ENCODE peak calls at places on chromosomes 12 and 14, in nine cellular contexts. One of them, this sample, is unnamed.

GRCh38 chr12:129901256-129901655 is 2.6 kb downstream of the TMEM132D start:
- DNase-seq in CD8-positive, alpha-beta T cell: no peak
- DNase-seq in HFF-Myc: no peak
- DNase-seq in left ventricle myocardium inferior: no peak
- DNase-seq in IMR-90: no peak
- DNase-seq in CD8-positive, alpha-beta memory T cell: no peak
- DNase-seq in foreskin fibroblast: no peak
- DNase-seq in aorta: no peak
- DNase-seq in GM23248: peak; percentile 10
- DNase-seq in this sample: no peak

GRCh38 chr12:67524861-67525499 is 123.6 kb upstream of the DYRK2 start:
- DNase-seq in HFF-Myc: no peak
- DNase-seq in IMR-90: no peak
- DNase-seq in GM23248: no peak
- DNase-seq in CD8-positive, alpha-beta T cell: no peak
- DNase-seq in foreskin fibroblast: no peak
- DNase-seq in left ventricle myocardium inferior: no peak
- DNase-seq in aorta: no peak
- DNase-seq in CD8-positive, alpha-beta memory T cell: no peak
- DNase-seq in this sample: no peak

GRCh38 chr14:61561657-61562276 is 133.5 kb upstream of the HIF1A start:
- DNase-seq in aorta: peak; percentile 91
- DNase-seq in IMR-90: peak; percentile 99
- DNase-seq in CD8-positive, alpha-beta T cell: no peak
- DNase-seq in CD8-positive, alpha-beta memory T cell: no peak
- DNase-seq in left ventricle myocardium inferior: peak; percentile 51
- DNase-seq in foreskin fibroblast: peak; percentile 99
- DNase-seq in GM23248: peak; percentile 96
- DNase-seq in HFF-Myc: peak; percentile 88
- DNase-seq in this sample: peak; percentile 99

GRCh38 chr12:52139579-52140062 is 52.2 kb downstream of the KRT80 start:
- DNase-seq in CD8-positive, alpha-beta memory T cell: peak; percentile 16
- DNase-seq in aorta: no peak
- DNase-seq in left ventricle myocardium inferior: no peak
- DNase-seq in HFF-Myc: no peak
- DNase-seq in CD8-positive, alpha-beta T cell: no peak
- DNase-seq in GM23248: peak; percentile 61
- DNase-seq in foreskin fibroblast: peak; percentile 26
- DNase-seq in IMR-90: peak; percentile 55
- DNase-seq in this sample: peak; percentile 90

GRCh38 chr12:111685322-111685810 is 390 bp downstream of the BRAP start:
- DNase-seq in CD8-positive, alpha-beta T cell: no peak
- DNase-seq in left ventricle myocardium inferior: no peak
- DNase-seq in foreskin fibroblast: no peak
- DNase-seq in aorta: no peak
- DNase-seq in HFF-Myc: no peak
- DNase-seq in IMR-90: no peak
- DNase-seq in GM23248: no peak
- DNase-seq in CD8-positive, alpha-beta memory T cell: no peak
- DNase-seq in this sample: peak; percentile 13

GRCh38 chr12:51409846-51410245 is 14.8 kb upstream of the SLC4A8 start:
- DNase-seq in IMR-90: no peak
- DNase-seq in aorta: no peak
- DNase-seq in CD8-positive, alpha-beta T cell: no peak
- DNase-seq in CD8-positive, alpha-beta memory T cell: no peak
- DNase-seq in GM23248: no peak
- DNase-seq in HFF-Myc: no peak
- DNase-seq in foreskin fibroblast: no peak
- DNase-seq in left ventricle myocardium inferior: no peak
- DNase-seq in this sample: no peak

GRCh38 chr14:31834616-31835015 is 242.5 kb upstream of the ARHGAP5 start:
- DNase-seq in CD8-positive, alpha-beta T cell: no peak
- DNase-seq in HFF-Myc: no peak
- DNase-seq in aorta: no peak
- DNase-seq in left ventricle myocardium inferior: no peak
- DNase-seq in GM23248: no peak
- DNase-seq in IMR-90: peak; percentile 52
- DNase-seq in foreskin fibroblast: no peak
- DNase-seq in CD8-positive, alpha-beta memory T cell: no peak
- DNase-seq in this sample: peak; percentile 13

GRCh38 chr12:9325513-9325912 is 117.3 kb upstream of the PZP start:
- DNase-seq in CD8-positive, alpha-beta T cell: no peak
- DNase-seq in left ventricle myocardium inferior: no peak
- DNase-seq in HFF-Myc: no peak
- DNase-seq in GM23248: no peak
- DNase-seq in foreskin fibroblast: no peak
- DNase-seq in CD8-positive, alpha-beta memory T cell: no peak
- DNase-seq in aorta: no peak
- DNase-seq in IMR-90: no peak
- DNase-seq in this sample: no peak

GRCh38 chr12:109937371-109937770 is 37.3 kb downstream of the TCHP start:
- DNase-seq in IMR-90: no peak
- DNase-seq in CD8-positive, alpha-beta memory T cell: no peak
- DNase-seq in foreskin fibroblast: no peak
- DNase-seq in left ventricle myocardium inferior: no peak
- DNase-seq in aorta: no peak
- DNase-seq in CD8-positive, alpha-beta T cell: no peak
- DNase-seq in HFF-Myc: no peak
- DNase-seq in GM23248: no peak
- DNase-seq in this sample: no peak

GRCh38 chr12:100128509-100128908 is 14.2 kb downstream of the BLTP3B start:
- DNase-seq in CD8-positive, alpha-beta memory T cell: no peak
- DNase-seq in aorta: peak; percentile 55
- DNase-seq in foreskin fibroblast: peak; percentile 54
- DNase-seq in GM23248: peak; percentile 82
- DNase-seq in IMR-90: peak; percentile 41
- DNase-seq in left ventricle myocardium inferior: peak; percentile 33
- DNase-seq in CD8-positive, alpha-beta T cell: no peak
- DNase-seq in HFF-Myc: peak; percentile 22
- DNase-seq in this sample: peak; percentile 54

GRCh38 chr14:104253901-104254353 is 115.5 kb downstream of the KIF26A start:
- DNase-seq in CD8-positive, alpha-beta T cell: no peak
- DNase-seq in foreskin fibroblast: no peak
- DNase-seq in aorta: no peak
- DNase-seq in HFF-Myc: no peak
- DNase-seq in IMR-90: no peak
- DNase-seq in CD8-positive, alpha-beta memory T cell: no peak
- DNase-seq in GM23248: no peak
- DNase-seq in left ventricle myocardium inferior: no peak
- DNase-seq in this sample: no peak

GRCh38 chr14:76957224-76957881 is 71.2 kb downstream of the IRF2BPL start:
- DNase-seq in CD8-positive, alpha-beta memory T cell: no peak
- DNase-seq in foreskin fibroblast: no peak
- DNase-seq in GM23248: peak; percentile 28
- DNase-seq in left ventricle myocardium inferior: no peak
- DNase-seq in HFF-Myc: no peak
- DNase-seq in CD8-positive, alpha-beta T cell: peak; percentile 22
- DNase-seq in IMR-90: no peak
- DNase-seq in aorta: no peak
- DNase-seq in this sample: no peak

GRCh38 chr12:121456551-121456950 is 56.6 kb downstream of the RNF34 start:
- DNase-seq in foreskin fibroblast: no peak
- DNase-seq in aorta: no peak
- DNase-seq in HFF-Myc: no peak
- DNase-seq in GM23248: no peak
- DNase-seq in IMR-90: no peak
- DNase-seq in left ventricle myocardium inferior: no peak
- DNase-seq in CD8-positive, alpha-beta memory T cell: no peak
- DNase-seq in CD8-positive, alpha-beta T cell: no peak
- DNase-seq in this sample: no peak

GRCh38 chr12:1529228-1529861 is 65.0 kb downstream of the FBXL14 start:
- DNase-seq in left ventricle myocardium inferior: no peak
- DNase-seq in IMR-90: no peak
- DNase-seq in GM23248: peak; percentile 50
- DNase-seq in CD8-positive, alpha-beta T cell: no peak
- DNase-seq in aorta: no peak
- DNase-seq in foreskin fibroblast: no peak
- DNase-seq in CD8-positive, alpha-beta memory T cell: no peak
- DNase-seq in HFF-Myc: no peak
- DNase-seq in this sample: no peak

GRCh38 chr14:68736519-68736918 is 56.3 kb downstream of the ZFP36L1 start:
- DNase-seq in GM23248: peak; percentile 25
- DNase-seq in HFF-Myc: no peak
- DNase-seq in CD8-positive, alpha-beta memory T cell: no peak
- DNase-seq in aorta: no peak
- DNase-seq in left ventricle myocardium inferior: no peak
- DNase-seq in foreskin fibroblast: no peak
- DNase-seq in CD8-positive, alpha-beta T cell: no peak
- DNase-seq in IMR-90: no peak
- DNase-seq in this sample: no peak
- H3K4me3 ChIP-seq in GM23248: no peak overlapping the region
- H3K4me3 ChIP-seq in HFF-Myc: no peak overlapping the region
- H3K4me3 ChIP-seq in CD8-positive, alpha-beta memory T cell: no peak overlapping the region
- H3K4me3 ChIP-seq in aorta: no peak overlapping the region
- H3K4me3 ChIP-seq in left ventricle myocardium inferior: no peak overlapping the region
- H3K4me3 ChIP-seq in foreskin fibroblast: no peak overlapping the region
- H3K4me3 ChIP-seq in CD8-positive, alpha-beta T cell: no peak overlapping the region
- H3K4me3 ChIP-seq in IMR-90: no peak overlapping the region
- H3K4me3 ChIP-seq in this sample: no peak overlapping the region

GRCh38 chr12:19205120-19205519 is 75.6 kb downstream of the PLEKHA5 start:
- DNase-seq in HFF-Myc: no peak
- DNase-seq in left ventricle myocardium inferior: no peak
- DNase-seq in GM23248: peak; percentile 50
- DNase-seq in CD8-positive, alpha-beta T cell: no peak
- DNase-seq in CD8-positive, alpha-beta memory T cell: no peak
- DNase-seq in foreskin fibroblast: no peak
- DNase-seq in aorta: no peak
- DNase-seq in IMR-90: no peak
- DNase-seq in this sample: no peak
- H3K4me3 ChIP-seq in HFF-Myc: no peak overlapping the region
- H3K4me3 ChIP-seq in left ventricle myocardium inferior: no peak overlapping the region
- H3K4me3 ChIP-seq in GM23248: peak overlapping the region; percentile 79
- H3K4me3 ChIP-seq in CD8-positive, alpha-beta T cell: no peak overlapping the region
- H3K4me3 ChIP-seq in CD8-positive, alpha-beta memory T cell: no peak overlapping the region
- H3K4me3 ChIP-seq in foreskin fibroblast: no peak overlapping the region
- H3K4me3 ChIP-seq in aorta: no peak overlapping the region
- H3K4me3 ChIP-seq in IMR-90: no peak overlapping the region
- H3K4me3 ChIP-seq in this sample: no peak overlapping the region

GRCh38 chr12:57839996-57840395 is 6.5 kb downstream of the CTDSP2 start:
- DNase-seq in HFF-Myc: no peak
- DNase-seq in foreskin fibroblast: no peak
- DNase-seq in GM23248: no peak
- DNase-seq in aorta: no peak
- DNase-seq in left ventricle myocardium inferior: no peak
- DNase-seq in IMR-90: no peak
- DNase-seq in CD8-positive, alpha-beta memory T cell: no peak
- DNase-seq in CD8-positive, alpha-beta T cell: no peak
- DNase-seq in this sample: no peak

GRCh38 chr12:57840701-57841100 is 5.8 kb downstream of the CTDSP2 start:
- DNase-seq in CD8-positive, alpha-beta memory T cell: no peak
- DNase-seq in foreskin fibroblast: no peak
- DNase-seq in aorta: no peak
- DNase-seq in left ventricle myocardium inferior: no peak
- DNase-seq in HFF-Myc: no peak
- DNase-seq in GM23248: peak; percentile 50
- DNase-seq in IMR-90: peak; percentile 50
- DNase-seq in CD8-positive, alpha-beta T cell: no peak
- DNase-seq in this sample: no peak

GRCh38 chr12:57844725-57845477 is 1.6 kb downstream of the CTDSP2 start:
- DNase-seq in HFF-Myc: no peak
- DNase-seq in CD8-positive, alpha-beta memory T cell: no peak
- DNase-seq in foreskin fibroblast: peak; percentile 94
- DNase-seq in GM23248: peak; percentile 93
- DNase-seq in CD8-positive, alpha-beta T cell: peak; percentile 42
- DNase-seq in aorta: peak; percentile 89
- DNase-seq in IMR-90: peak; percentile 86
- DNase-seq in left ventricle myocardium inferior: peak; percentile 70
- DNase-seq in this sample: peak; percentile 43

GRCh38 chr12:57841445-57841844 is 5.1 kb downstream of the CTDSP2 start:
- DNase-seq in IMR-90: no peak
- DNase-seq in aorta: no peak
- DNase-seq in GM23248: no peak
- DNase-seq in foreskin fibroblast: no peak
- DNase-seq in left ventricle myocardium inferior: no peak
- DNase-seq in CD8-positive, alpha-beta T cell: no peak
- DNase-seq in CD8-positive, alpha-beta memory T cell: no peak
- DNase-seq in HFF-Myc: no peak
- DNase-seq in this sample: no peak

GRCh38 chr12:57842342-57843294 is 3.9 kb downstream of the CTDSP2 start:
- DNase-seq in foreskin fibroblast: no peak
- DNase-seq in left ventricle myocardium inferior: no peak
- DNase-seq in CD8-positive, alpha-beta memory T cell: peak; percentile 43
- DNase-seq in HFF-Myc: no peak
- DNase-seq in IMR-90: peak; percentile 29
- DNase-seq in CD8-positive, alpha-beta T cell: peak; percentile 49
- DNase-seq in GM23248: peak; percentile 66
- DNase-seq in aorta: no peak
- DNase-seq in this sample: no peak
- H3K4me3 ChIP-seq in foreskin fibroblast: peak overlapping the region; percentile 99
- H3K4me3 ChIP-seq in left ventricle myocardium inferior: peak overlapping the region; percentile 95
- H3K4me3 ChIP-seq in CD8-positive, alpha-beta memory T cell: peak overlapping the region; percentile 45
- H3K4me3 ChIP-seq in HFF-Myc: peak overlapping the region; percentile 94
- H3K4me3 ChIP-seq in IMR-90: peak overlapping the region; percentile 9
- H3K4me3 ChIP-seq in CD8-positive, alpha-beta T cell: peak overlapping the region; percentile 42
- H3K4me3 ChIP-seq in GM23248: peak overlapping the region; percentile 98
- H3K4me3 ChIP-seq in aorta: peak overlapping the region; percentile 48
- H3K4me3 ChIP-seq in this sample: no peak overlapping the region

DNA sequence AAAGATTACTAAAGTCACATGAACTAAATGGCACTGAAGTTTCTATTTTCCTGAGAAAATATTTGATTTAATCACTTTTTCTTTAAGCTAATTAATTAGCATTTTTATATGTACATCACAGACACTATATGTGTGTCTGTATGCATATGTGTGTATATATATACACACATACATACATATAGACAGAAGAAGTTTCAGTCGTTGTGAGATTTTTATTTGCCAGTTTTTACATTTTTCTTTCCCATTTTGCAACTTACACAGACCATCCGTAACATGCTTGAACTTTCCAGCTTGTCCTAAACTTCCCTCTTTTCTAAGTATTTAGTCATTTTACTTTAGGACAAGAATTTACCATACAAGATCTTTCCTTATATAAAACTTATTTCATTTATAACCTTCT is 299.1 kb downstream of the IPO8 start:
- DNase-seq in GM23248: no peak
- DNase-seq in aorta: no peak
- DNase-seq in left ventricle myocardium inferior: no peak
- DNase-seq in CD8-positive, alpha-beta memory T cell: no peak
- DNase-seq in foreskin fibroblast: no peak
- DNase-seq in IMR-90: no peak
- DNase-seq in HFF-Myc: no peak
- DNase-seq in CD8-positive, alpha-beta T cell: no peak
- DNase-seq in this sample: no peak
- H3K4me3 ChIP-seq in GM23248: no peak overlapping the region
- H3K4me3 ChIP-seq in aorta: no peak overlapping the region
- H3K4me3 ChIP-seq in left ventricle myocardium inferior: no peak overlapping the region
- H3K4me3 ChIP-seq in CD8-positive, alpha-beta memory T cell: no peak overlapping the region
- H3K4me3 ChIP-seq in foreskin fibroblast: no peak overlapping the region
- H3K4me3 ChIP-seq in IMR-90: no peak overlapping the region
- H3K4me3 ChIP-seq in HFF-Myc: no peak overlapping the region
- H3K4me3 ChIP-seq in CD8-positive, alpha-beta T cell: no peak overlapping the region
- H3K4me3 ChIP-seq in this sample: no peak overlapping the region

GRCh38 chr12:119020377-119021360 is 39.3 kb downstream of the SRRM4 start:
- DNase-seq in HFF-Myc: no peak
- DNase-seq in left ventricle myocardium inferior: peak; percentile 17
- DNase-seq in IMR-90: no peak
- DNase-seq in foreskin fibroblast: no peak
- DNase-seq in CD8-positive, alpha-beta T cell: no peak
- DNase-seq in GM23248: peak; percentile 2
- DNase-seq in CD8-positive, alpha-beta memory T cell: no peak
- DNase-seq in aorta: no peak
- DNase-seq in this sample: peak; percentile 53
- H3K4me3 ChIP-seq in HFF-Myc: no peak overlapping the region
- H3K4me3 ChIP-seq in left ventricle myocardium inferior: no peak overlapping the region
- H3K4me3 ChIP-seq in IMR-90: no peak overlapping the region
- H3K4me3 ChIP-seq in foreskin fibroblast: no peak overlapping the region
- H3K4me3 ChIP-seq in CD8-positive, alpha-beta T cell: no peak overlapping the region
- H3K4me3 ChIP-seq in GM23248: no peak overlapping the region
- H3K4me3 ChIP-seq in CD8-positive, alpha-beta memory T cell: no peak overlapping the region
- H3K4me3 ChIP-seq in aorta: no peak overlapping the region
- H3K4me3 ChIP-seq in this sample: no peak overlapping the region